ENCODE peak calls at places on chromosome 14, in four cellular contexts. X, I, W and S are unnamed samples.

GRCh38 chr14:37595809-37596595 is 573 bp downstream of the TTC6 start:
- DNase-seq in X (peak), I (peak), W (peak), S (peak)

GRCh38 chr14:91416744-91417133 is 881 bp downstream of the CCDC88C start:
- DNase-seq in X (no peak), I (no peak), W (no peak), S (no peak)

GRCh38 chr14:32594766-32595165 is 265.7 kb downstream of the AKAP6 start:
- DNase-seq in X (no peak), I (peak), W (no peak), S (no peak)

GRCh38 chr14:61724133-61724532 is 28.8 kb downstream of the HIF1A start:
- DNase-seq in X (no peak), I (no peak), W (no peak), S (no peak)

GRCh38 chr14:93246534-93246933 is 39.5 kb downstream of the UBR7 start:
- DNase-seq in X (no peak), I (no peak), W (no peak), S (no peak)

GRCh38 chr14:99916091-99916383 is 122.8 kb downstream of the EML1 start:
- DNase-seq in X (no peak), I (no peak), W (no peak), S (no peak)

GRCh38 chr14:92603309-92604257 is 90.0 kb downstream of the RIN3 start:
- DNase-seq in X (no peak), I (no peak), W (no peak), S (peak)

GRCh38 chr14:49550284-49551184 is 35.6 kb downstream of the RPS29 start:
- DNase-seq in X (no peak), I (peak), W (no peak), S (no peak)

GRCh38 chr14:65234752-65235361 is 132.5 kb upstream of the MAX start:
- DNase-seq in X (no peak), I (no peak), W (no peak), S (no peak)

GRCh38 chr14:86464386-86464785 is 934.4 kb downstream of the FLRT2 start:
- DNase-seq in X (no peak), I (no peak), W (no peak), S (no peak)

GRCh38 chr14:92154283-92154942 is 32.6 kb downstream of the CPSF2 start:
- DNase-seq in X (no peak), I (no peak), W (no peak), S (no peak)

GRCh38 chr14:23626946-23627345 is 9.2 kb upstream of the DHRS2 start:
- DNase-seq in X (no peak), I (no peak), W (no peak), S (no peak)

GRCh38 chr14:22386924-22387775 is 201.9 kb downstream of the DAD1 start:
- DNase-seq in X (peak), I (peak), W (peak), S (peak)

GRCh38 chr14:24411468-24412454 is 13.0 kb downstream of the NYNRIN start:
- DNase-seq in X (no peak), I (peak), W (no peak), S (no peak)

GRCh38 chr14:20690848-20691640 is 2.5 kb downstream of the ANG start:
- DNase-seq in X (no peak), I (peak), W (no peak), S (peak)

GRCh38 chr14:101635238-101636080 is 74.2 kb downstream of the DIO3 start:
- DNase-seq in X (no peak), I (no peak), W (no peak), S (no peak)

GRCh38 chr14:35861204-35861868 is 35.2 kb downstream of the BRMS1L start:
- DNase-seq in X (no peak), I (no peak), W (no peak), S (no peak)

GRCh38 chr14:49623941-49624806 is 3.6 kb downstream of the MGAT2 start:
- DNase-seq in X (no peak), I (peak), W (no peak), S (no peak)

GRCh38 chr14:29752221-29752923 is 175.3 kb downstream of the PRKD1 start:
- DNase-seq in X (no peak), I (no peak), W (no peak), S (no peak)

GRCh38 chr14:92866181-92866752 is 56.7 kb upstream of the CHGA start:
- DNase-seq in X (no peak), I (peak), W (no peak), S (no peak)

GRCh38 chr14:42110167-42110566 is 503.5 kb downstream of the LRFN5 start:
- DNase-seq in X (no peak), I (peak), W (no peak), S (no peak)

GRCh38 chr14:99733551-99734405 is 49.7 kb downstream of the CYP46A1 start:
- DNase-seq in X (peak), I (no peak), W (no peak), S (no peak)

GRCh38 chr14:58680698-58681097 is 42.9 kb downstream of the DACT1 start:
- DNase-seq in X (no peak), I (no peak), W (no peak), S (no peak)

GRCh38 chr14:88879016-88879415 is 54.6 kb downstream of the TTC8 start:
- DNase-seq in X (no peak), I (peak), W (no peak), S (no peak)

GRCh38 chr14:63891148-63891964 is 38.6 kb downstream of the SYNE2 start:
- DNase-seq in X (no peak), I (no peak), W (no peak), S (no peak)

GRCh38 chr14:101184104-101184455 is 280.6 kb upstream of the RTL1 start:
- DNase-seq in X (no peak), I (no peak), W (no peak), S (no peak)

GRCh38 chr14:85414142-85414541 is 115.8 kb upstream of the FLRT2 start:
- DNase-seq in X (no peak), I (peak), W (no peak), S (no peak)

GRCh38 chr14:22807432-22808087 is 7.7 kb downstream of the SLC7A7 start:
- DNase-seq in X (no peak), I (no peak), W (no peak), S (no peak)